ENCODE peak calls at places on chromosomes 6 and 20, in eight cellular contexts. G is transverse colon, N is progenitor cell of endocrine pancreas, Q is nephron progenitor cell, Y is astrocyte of the spinal cord, U is coronary artery, H is cardiac muscle cell, B is astrocyte. D is an unnamed sample.

GRCh38 chr20:6007529-6008103 is 46.2 kb downstream of the LRRN4 start:
- DNase-seq in B (no peak), G (no peak), U (no peak), Q (no peak), Y (no peak), N (no peak), H (no peak), D (no peak)

GRCh38 chr6:10589983-10590382 is 68.8 kb downstream of the GCNT2 start:
- DNase-seq in B (no peak), N (no peak), G (no peak), U (peak; percentile 19), Q (no peak), H (no peak), Y (no peak), D (no peak)

GRCh38 chr6:135434095-135434494 is 63.4 kb downstream of the AHI1 start:
- DNase-seq in Q (no peak), B (no peak), H (no peak), U (no peak), Y (no peak), G (no peak), N (no peak), D (no peak)

GRCh38 chr6:152993847-152994246 is 8.7 kb downstream of the MTRF1L start:
- DNase-seq in Q (no peak), Y (no peak), N (no peak), H (no peak), U (no peak), G (no peak), B (no peak), D (no peak)

GRCh38 chr20:35307666-35308653 is 15.7 kb upstream of the FAM83C start:
- DNase-seq in Y (peak; percentile 82), U (no peak), N (no peak), B (peak; percentile 79), Q (no peak), G (no peak), H (peak; percentile 73), D (no peak)

GRCh38 chr6:153130515-153131036 is 506 bp downstream of the RGS17 start:
- DNase-seq in H (no peak), N (peak; percentile 22), G (no peak), U (no peak), Q (peak; percentile 55), B (no peak), Y (no peak), D (no peak)

GRCh38 chr20:10329387-10330005 is 104.5 kb downstream of the MKKS start:
- DNase-seq in H (no peak), Y (no peak), B (no peak), G (no peak), Q (no peak), N (no peak), U (no peak), D (no peak)

GRCh38 chr6:166540631-166541331 is 45.7 kb downstream of the RAMACL start:
- DNase-seq in N (no peak), G (peak; percentile 30), U (no peak), Q (no peak), H (no peak), Y (no peak), B (peak; percentile 33), D (no peak)

GRCh38 chr6:108687921-108688320 is 127.2 kb downstream of the FOXO3 start:
- DNase-seq in Y (no peak), G (no peak), U (no peak), H (no peak), B (no peak), Q (no peak), N (no peak), D (no peak)

GRCh38 chr6:100404051-100404450 is 60.7 kb downstream of the SIM1 start:
- DNase-seq in Y (no peak), Q (no peak), B (no peak), U (no peak), G (no peak), H (no peak), N (no peak), D (no peak)

GRCh38 chr20:36808317-36809257 is 35.0 kb upstream of the DSN1 start:
- DNase-seq in H (peak; percentile 67), B (peak; percentile 42), G (peak; percentile 88), Y (peak; percentile 72), U (no peak), N (no peak), Q (peak; percentile 69), D (no peak)

GRCh38 chr6:128841518-128841917 is 41.4 kb upstream of the LAMA2 start:
- DNase-seq in H (no peak), N (no peak), U (no peak), B (no peak), Y (no peak), G (no peak), Q (no peak), D (no peak)

GRCh38 chr6:119043783-119044182 is 34.7 kb downstream of the FAM184A start:
- DNase-seq in N (no peak), Q (no peak), H (no peak), G (no peak), Y (no peak), U (no peak), B (no peak), D (no peak)

GRCh38 chr20:58645277-58645968 is 5.7 kb upstream of the STX16 start:
- DNase-seq in H (peak; percentile 67), G (no peak), U (peak; percentile 16), N (no peak), B (peak; percentile 90), Y (peak; percentile 89), Q (no peak), D (no peak)

GRCh38 chr20:5991623-5992441 is 41.4 kb downstream of the MCM8 start:
- DNase-seq in U (no peak), Q (no peak), H (no peak), Y (no peak), N (no peak), G (no peak), B (peak; percentile 55), D (no peak)

DNA sequence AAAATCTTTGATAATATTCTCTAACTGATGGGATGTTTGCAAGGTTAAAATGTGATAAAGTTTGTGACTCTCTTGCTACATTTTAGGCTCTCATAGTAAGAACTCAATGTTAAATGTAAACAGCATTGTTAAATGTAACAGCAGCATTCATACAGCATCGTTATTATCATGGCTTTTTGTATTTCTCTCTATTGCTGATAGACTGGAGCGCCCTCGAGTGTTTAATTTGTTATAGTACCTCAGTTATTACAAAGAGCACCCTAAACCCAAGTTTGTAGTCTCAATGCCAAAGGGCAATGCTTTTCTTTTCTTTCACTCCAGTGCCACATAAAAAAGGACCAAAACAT is 14.9 kb upstream of the TTPAL start:
- DNase-seq in N (no peak), G (no peak), H (peak; percentile 73), U (no peak), Q (no peak), B (no peak), Y (peak; percentile 29), D (no peak)
- TF ChIP-seq CTCF in N (peak; percentile 27), G (peak; percentile 12), H (peak; percentile 58), U (no peak), Q (peak; percentile 21), B (peak; percentile 33), Y (peak; percentile 44), D (no peak)

GRCh38 chr6:53939830-53940229 is 145.0 kb downstream of the LRRC1 start:
- DNase-seq in G (no peak), B (no peak), Q (no peak), H (no peak), U (no peak), N (no peak), Y (no peak), D (no peak)
- TF ChIP-seq CTCF in G (no peak), B (no peak), Q (no peak), H (no peak), U (no peak), N (no peak), Y (no peak), D (no peak)

DNA sequence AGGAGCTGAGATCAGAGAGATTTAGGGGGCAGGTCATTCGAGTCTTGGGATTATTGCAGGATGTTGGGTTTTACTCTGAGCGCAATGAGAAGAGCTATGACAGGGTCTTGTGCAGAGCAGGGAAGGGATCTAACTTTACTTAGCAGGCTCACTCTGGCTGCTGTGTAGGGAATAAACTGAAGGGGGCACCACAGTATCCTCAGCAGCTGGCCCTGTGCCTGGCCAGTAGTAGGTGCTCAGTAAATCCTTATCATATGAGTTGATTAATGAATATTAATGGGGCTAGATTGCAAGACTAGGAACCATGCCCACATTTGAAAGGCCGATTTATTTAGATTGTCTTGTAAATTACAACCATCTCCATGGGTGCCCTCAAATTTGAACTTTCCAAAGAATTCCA is 4.6 kb upstream of the MDGA1 start:
- DNase-seq in U (no peak), B (no peak), H (no peak), Q (no peak), N (no peak), G (no peak), Y (no peak), D (no peak)
- TF ChIP-seq CTCF in U (no peak), B (no peak), H (no peak), Q (no peak), N (peak; percentile 14), G (no peak), Y (no peak), D (no peak)

GRCh38 chr6:116120430-116120829 is 5.5 kb downstream of the COL10A1 start:
- DNase-seq in G (no peak), U (no peak), Q (no peak), Y (no peak), B (no peak), N (no peak), H (no peak), D (no peak)

GRCh38 chr6:116118608-116119007 is 7.3 kb downstream of the COL10A1 start:
- DNase-seq in G (no peak), H (no peak), Q (no peak), Y (peak; percentile 51), N (no peak), U (no peak), B (peak; percentile 55), D (no peak)

GRCh38 chr6:116111552-116112528 is 11.2 kb downstream of the NT5DC1 start:
- DNase-seq in B (no peak), H (peak; percentile 65), Y (peak; percentile 39), U (no peak), N (no peak), G (peak; percentile 49), Q (peak; percentile 34), D (no peak)

GRCh38 chr6:116113386-116113785 is 12.5 kb downstream of the COL10A1 start:
- DNase-seq in B (no peak), Y (no peak), N (no peak), G (no peak), H (no peak), U (no peak), Q (no peak), D (no peak)

DNA sequence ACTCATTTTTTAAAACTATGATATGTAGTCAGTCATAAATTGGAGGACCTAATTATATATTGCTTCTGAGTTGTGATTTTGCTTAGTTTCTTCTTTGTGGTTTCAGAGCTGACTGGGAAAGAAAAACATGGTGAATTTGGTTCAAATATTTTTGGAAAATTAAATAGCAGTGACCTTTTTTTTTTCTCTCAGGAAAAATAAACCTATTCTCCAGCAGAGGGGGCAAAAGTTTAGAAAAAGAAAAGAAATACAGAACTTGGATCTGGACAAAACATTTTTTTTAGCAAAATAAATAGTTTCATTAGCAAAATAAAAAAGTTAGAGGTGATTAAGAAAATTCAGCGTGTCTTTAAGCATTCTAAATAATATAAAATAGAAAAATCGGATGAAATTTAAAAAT is 10.2 kb downstream of the COL10A1 start:
- DNase-seq in H (no peak), B (no peak), N (no peak), G (no peak), U (no peak), Q (no peak), Y (peak; percentile 13), D (no peak)
- TF ChIP-seq CTCF in H (peak; percentile 36), B (peak; percentile 48), N (peak; percentile 58), G (no peak), U (peak; percentile 21), Q (peak; percentile 26), Y (peak; percentile 47), D (peak; percentile 74)

D was measured in mesothelial cell of epicardium.